ENCODE peak calls at places on chromosome 7, in four cellular contexts. H is WTC11, G is HepG2, M is A549. D is an unnamed sample.

GRCh38 chr7:8500286-8500685 is 66.9 kb downstream of the NXPH1 start:
- DNase-seq in H (no peak), G (no peak), M (no peak), D (no peak)

GRCh38 chr7:71244023-71244422 is 112.1 kb downstream of the GALNT17 start:
- DNase-seq in H (no peak), G (no peak), M (no peak), D (no peak)

GRCh38 chr7:84196007-84196551 is 1.5 kb upstream of the SEMA3A start:
- DNase-seq in H (no peak), G (no peak), M (no peak), D (no peak)

GRCh38 chr7:19177269-19177668 is 32.0 kb upstream of the FERD3L start:
- DNase-seq in H (no peak), G (no peak), M (no peak), D (no peak)

GRCh38 chr7:55903985-55904759 is 16.9 kb downstream of the ZNF713 start:
- DNase-seq in H (no peak), G (no peak), M (no peak), D (no peak)

GRCh38 chr7:14047709-14048399 is 58.4 kb upstream of the ETV1 start:
- DNase-seq in H (no peak), G (no peak), M (no peak), D (no peak)

GRCh38 chr7:37248396-37248836 is 200.2 kb downstream of the ELMO1 start:
- DNase-seq in H (peak; percentile 77), G (no peak), M (no peak), D (peak; percentile 86)

GRCh38 chr7:113207441-113207840 is 89.1 kb upstream of the SMIM30 start:
- DNase-seq in H (no peak), G (no peak), M (no peak), D (no peak)

GRCh38 chr7:128154519-128154918 is 86.6 kb upstream of the LEP start:
- DNase-seq in H (no peak), G (no peak), M (no peak), D (no peak)

GRCh38 chr7:39754326-39755120 is 131.2 kb downstream of the RALA start:
- DNase-seq in H (peak; percentile 30), G (no peak), M (no peak), D (no peak)

GRCh38 chr7:64672414-64672813 is 6.5 kb downstream of the ZNF107 start:
- DNase-seq in H (no peak), G (no peak), M (no peak), D (no peak)

GRCh38 chr7:725223-726005 is 1.1 kb upstream of the DNAAF5 start:
- DNase-seq in H (no peak), G (no peak), M (no peak), D (no peak)

GRCh38 chr7:43572516-43573049 is 10.3 kb upstream of the STK17A start:
- DNase-seq in H (no peak), G (no peak), M (peak; percentile 49), D (no peak)

GRCh38 chr7:11343818-11344413 is 370.2 kb downstream of the PHF14 start:
- DNase-seq in H (no peak), G (peak; percentile 24), M (no peak), D (no peak)

GRCh38 chr7:105017263-105018051 is 3.5 kb downstream of the KMT2E start:
- DNase-seq in H (no peak), G (no peak), M (no peak), D (no peak)

GRCh38 chr7:121515651-121516401 is 119.7 kb upstream of the FAM3C start:
- DNase-seq in H (no peak), G (no peak), M (no peak), D (no peak)

GRCh38 chr7:142808802-142809583 is 38.2 kb downstream of the PRSS2 start:
- DNase-seq in H (no peak), G (no peak), M (no peak), D (no peak)

GRCh38 chr7:55209366-55209765 is 155.8 kb upstream of the LANCL2 start:
- DNase-seq in H (no peak), G (no peak), M (no peak), D (no peak)

GRCh38 chr7:10685040-10685439 is 288.6 kb upstream of the PHF14 start:
- DNase-seq in H (no peak), G (no peak), M (no peak), D (no peak)

GRCh38 chr7:1055084-1055450 is 10.7 kb downstream of the GPR146 start:
- DNase-seq in H (no peak), G (no peak), M (no peak), D (no peak)

GRCh38 chr7:55325371-55325792 is 39.8 kb upstream of the LANCL2 start:
- DNase-seq in H (no peak), G (no peak), M (no peak), D (no peak)

GRCh38 chr7:151541709-151542499 is 22.2 kb upstream of the RHEB start:
- DNase-seq in H (no peak), G (no peak), M (no peak), D (no peak)

GRCh38 chr7:151542606-151543130 is 23.0 kb upstream of the RHEB start:
- DNase-seq in H (no peak), G (no peak), M (no peak), D (no peak)

GRCh38 chr7:151549083-151549482 is 29.4 kb upstream of the RHEB start:
- DNase-seq in H (no peak), G (no peak), M (no peak), D (no peak)

GRCh38 chr7:151540146-151540545 is 20.5 kb upstream of the RHEB start:
- DNase-seq in H (no peak), G (no peak), M (no peak), D (no peak)

DNA sequence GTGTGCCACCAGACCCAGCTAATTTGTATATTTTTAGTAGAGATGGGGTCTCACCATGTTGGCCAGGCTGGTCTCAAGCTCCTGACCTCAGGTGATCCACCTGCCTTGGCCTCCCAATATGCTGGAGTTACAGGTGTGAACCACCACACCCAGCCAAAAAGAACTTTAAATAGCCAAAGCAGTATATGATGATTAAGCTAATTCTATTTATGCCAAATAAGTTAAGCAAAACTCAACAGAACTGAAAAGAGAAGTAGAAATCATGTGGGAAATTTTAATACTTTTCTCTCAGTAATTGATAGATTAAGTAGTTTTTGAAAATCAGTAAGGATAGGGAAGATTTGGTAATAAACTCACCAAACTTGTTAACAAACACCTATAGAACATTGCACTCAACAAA is 24.5 kb upstream of the RHEB start:
- DNase-seq in H (no peak), G (no peak), M (no peak), D (no peak)
- TF ChIP-seq JUN in H (no peak), G (no peak), M (no peak), D (no peak)

DNA sequence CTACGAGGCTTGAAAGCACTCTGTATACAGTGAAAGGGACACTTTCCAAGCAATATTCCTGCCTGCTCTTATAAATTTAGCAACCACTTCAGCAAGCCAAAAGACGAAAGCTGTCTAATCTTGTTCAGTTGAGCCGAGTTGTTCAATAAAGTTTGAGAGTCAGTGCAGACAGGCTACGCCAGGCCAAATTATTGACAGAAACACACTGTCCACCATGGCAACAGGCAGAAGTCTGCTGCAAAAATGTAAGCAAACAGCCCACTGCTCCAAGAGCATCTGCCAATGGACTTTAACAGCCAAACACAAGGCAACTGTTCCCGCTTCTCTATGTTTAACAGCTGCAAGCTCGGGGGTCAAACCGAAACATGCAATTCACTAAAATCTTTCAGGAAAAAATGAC is 85.7 kb downstream of the GLI3 start:
- DNase-seq in H (no peak), G (no peak), M (no peak), D (no peak)
- TF ChIP-seq JUN in H (no peak), G (no peak), M (no peak), D (no peak)

GRCh38 chr7:141484907-141485306 is 66.3 kb upstream of the AGK start:
- DNase-seq in H (no peak), G (no peak), M (no peak), D (no peak)
- TF ChIP-seq JUN in H (no peak), G (no peak), M (no peak), D (no peak)

GRCh38 chr7:94446308-94446707 is 51.6 kb downstream of the COL1A2 start:
- DNase-seq in H (no peak), G (no peak), M (no peak), D (no peak)

GRCh38 chr7:94450044-94450697 is 55.5 kb downstream of the COL1A2 start:
- DNase-seq in H (no peak), G (no peak), M (no peak), D (no peak)

GRCh38 chr7:94452257-94452656 is 57.4 kb upstream of the CASD1 start:
- DNase-seq in H (no peak), G (no peak), M (no peak), D (no peak)

GRCh38 chr7:94451276-94451675 is 56.6 kb downstream of the COL1A2 start:
- DNase-seq in H (no peak), G (no peak), M (no peak), D (no peak)

GRCh38 chr7:94449151-94449725 is 54.5 kb downstream of the COL1A2 start:
- DNase-seq in H (no peak), G (peak; percentile 45), M (peak; percentile 28), D (no peak)
- TF ChIP-seq JUN in H (no peak), G (no peak), M (no peak), D (no peak)

GRCh38 chr7:99141756-99142726 is 1.9 kb downstream of the SMURF1 start:
- DNase-seq in H (peak; percentile 64), G (peak; percentile 23), M (peak; percentile 48), D (peak; percentile 81)
- TF ChIP-seq JUN in H (no peak), G (no peak), M (no peak), D (no peak)

DNA sequence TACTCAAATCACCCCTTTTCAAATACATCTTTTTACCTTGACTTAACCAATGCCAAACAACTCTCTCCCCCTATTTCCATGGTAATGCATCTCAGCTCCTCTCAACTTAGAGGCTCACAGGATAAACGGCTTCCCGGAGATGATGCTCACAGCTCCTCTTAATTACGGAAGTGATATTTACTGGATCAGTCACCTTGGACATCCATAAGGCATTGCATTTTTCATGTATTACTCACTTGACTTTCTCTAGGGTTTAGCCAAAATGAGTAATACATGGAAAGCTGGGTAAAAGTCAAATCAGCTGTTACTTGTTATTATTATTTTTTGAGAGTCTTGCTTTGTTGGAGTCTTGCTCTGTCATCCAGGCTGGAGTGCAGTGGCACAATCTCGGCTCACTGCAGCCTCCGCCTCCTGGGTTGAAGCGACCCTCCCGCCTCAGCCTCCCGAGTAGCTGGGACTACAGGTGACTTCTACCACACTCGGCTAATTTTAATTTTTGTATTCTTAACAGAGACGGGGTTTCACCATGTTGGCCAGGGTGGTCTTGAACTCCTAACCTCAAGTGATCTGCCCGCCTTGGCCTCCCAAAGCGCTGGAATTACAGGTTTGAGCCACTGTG is 73.3 kb upstream of the RHEB start:
- DNase-seq in H (no peak), G (no peak), M (peak; percentile 65), D (no peak)
- TF ChIP-seq JUN in H (no peak), G (no peak), M (no peak), D (no peak)

DNA sequence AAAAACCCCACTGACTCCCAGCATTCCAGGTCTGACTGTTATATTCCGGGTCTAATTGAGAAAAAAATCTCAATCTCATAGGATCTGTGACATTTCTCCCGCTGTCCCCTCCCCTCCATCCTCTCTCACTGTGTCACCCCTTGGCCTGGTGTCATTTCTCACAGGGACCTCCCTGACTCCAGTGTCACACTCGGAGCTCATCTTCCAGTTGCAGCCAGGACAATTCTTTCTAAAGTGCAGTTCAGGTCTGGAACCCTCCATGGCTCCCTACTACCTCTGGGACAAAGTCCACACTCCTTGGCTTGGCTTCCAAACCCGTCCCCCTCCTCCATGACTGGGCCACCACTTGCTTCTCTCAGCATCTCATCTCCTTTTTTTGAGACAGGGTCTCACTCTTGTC is 14.2 kb downstream of the MLXIPL start:
- DNase-seq in H (no peak), G (no peak), M (no peak), D (no peak)
- TF ChIP-seq JUN in H (no peak), G (no peak), M (no peak), D (no peak)

D was measured in H1.